ENCODE peak calls at places on chromosomes 11 and 22, in ten cellular contexts. C is IMR-90, G is lower lobe of right lung, V is upper lobe of right lung, S is fibroblast of the aortic adventitia, R is A549, Q is cardiac muscle cell, Z is OCI-LY7, D is mucosa of descending colon, U is adipocyte. X is an unnamed sample.

GRCh38 chr11:84089072-84090057 is 803.2 kb upstream of the CCDC90B start:
- DNase-seq in C (no peak), G (no peak), V (no peak), S (no peak), R (no peak), Q (peak), Z (no peak), D (no peak), U (no peak), X (no peak)

GRCh38 chr11:124581817-124582216 is 12.0 kb downstream of the OR8A1 start:
- DNase-seq in C (no peak), G (no peak), V (no peak), S (no peak), R (no peak), Q (peak), Z (no peak), D (no peak), U (no peak), X (no peak)

GRCh38 chr11:121429556-121429955 is 22.6 kb upstream of the SORL1 start:
- DNase-seq in C (no peak), G (no peak), V (no peak), S (no peak), R (no peak), Q (no peak), Z (peak), D (no peak), U (no peak), X (no peak)

GRCh38 chr11:64518928-64519327 is 72.1 kb upstream of the SLC22A12 start:
- DNase-seq in C (no peak), G (no peak), V (no peak), S (no peak), R (no peak), Q (no peak), Z (no peak), D (no peak), U (no peak), X (no peak)

GRCh38 chr22:48098936-48099245 is 1336.4 kb downstream of the TBC1D22A start:
- DNase-seq in C (no peak), G (no peak), V (no peak), S (no peak), R (no peak), Q (no peak), Z (no peak), D (no peak), U (no peak), X (no peak)

GRCh38 chr11:100687032-100687629 is at the start of gene ARHGAP42:
- DNase-seq in C (peak), G (peak), V (peak), S (peak), R (peak), Q (peak), Z (no peak), D (peak), U (peak), X (peak)

GRCh38 chr11:8927233-8927632 is 5.5 kb downstream of the C11orf16 start:
- DNase-seq in C (no peak), G (no peak), V (no peak), S (no peak), R (no peak), Q (no peak), Z (no peak), D (no peak), U (no peak), X (no peak)

GRCh38 chr22:20438678-20439492 is 1.3 kb upstream of the SCARF2 start:
- DNase-seq in C (no peak), G (peak), V (peak), S (no peak), R (peak), Q (peak), Z (no peak), D (no peak), U (peak), X (no peak)

GRCh38 chr11:119434531-119435330 is 11.8 kb upstream of the THY1 start:
- DNase-seq in C (no peak), G (no peak), V (no peak), S (no peak), R (no peak), Q (no peak), Z (no peak), D (no peak), U (no peak), X (peak)

GRCh38 chr11:122804161-122804560 is 34.1 kb upstream of the CRTAM start:
- DNase-seq in C (no peak), G (no peak), V (no peak), S (peak), R (no peak), Q (no peak), Z (no peak), D (no peak), U (peak), X (no peak)

GRCh38 chr11:72730706-72731105 is 21.5 kb downstream of the ARAP1 start:
- DNase-seq in C (no peak), G (no peak), V (no peak), S (no peak), R (no peak), Q (no peak), Z (no peak), D (no peak), U (no peak), X (no peak)

GRCh38 chr22:49777569-49778250 is 50.0 kb downstream of the BRD1 start:
- DNase-seq in C (no peak), G (peak), V (no peak), S (no peak), R (no peak), Q (no peak), Z (no peak), D (no peak), U (no peak), X (no peak)

GRCh38 chr22:45398214-45398613 is 15.2 kb downstream of the SMC1B start:
- DNase-seq in C (no peak), G (no peak), V (no peak), S (no peak), R (no peak), Q (peak), Z (no peak), D (no peak), U (no peak), X (no peak)

GRCh38 chr11:134751825-134752224 is 339.8 kb upstream of the B3GAT1 start:
- DNase-seq in C (no peak), G (no peak), V (no peak), S (no peak), R (no peak), Q (no peak), Z (no peak), D (no peak), U (no peak), X (no peak)

GRCh38 chr22:30347255-30347892 is 9.3 kb downstream of the SF3A1 start:
- DNase-seq in C (no peak), G (no peak), V (no peak), S (no peak), R (no peak), Q (no peak), Z (no peak), D (no peak), U (no peak), X (no peak)

GRCh38 chr11:103878646-103879045 is 157.8 kb upstream of the DDI1 start:
- DNase-seq in C (no peak), G (no peak), V (no peak), S (no peak), R (no peak), Q (no peak), Z (no peak), D (no peak), U (no peak), X (no peak)

GRCh38 chr22:40782521-40782920 is 36.6 kb downstream of the SLC25A17 start:
- DNase-seq in C (no peak), G (no peak), V (no peak), S (no peak), R (no peak), Q (no peak), Z (no peak), D (no peak), U (peak), X (no peak)

GRCh38 chr11:94149435-94149834 is 20.8 kb downstream of the PANX1 start:
- DNase-seq in C (peak), G (no peak), V (no peak), S (peak), R (no peak), Q (no peak), Z (no peak), D (no peak), U (peak), X (no peak)

GRCh38 chr11:20374746-20375305 is 11.3 kb downstream of the HTATIP2 start:
- DNase-seq in C (peak), G (no peak), V (no peak), S (no peak), R (no peak), Q (no peak), Z (no peak), D (no peak), U (peak), X (no peak)

GRCh38 chr22:29141078-29141688 is 64.5 kb upstream of the EMID1 start:
- DNase-seq in C (no peak), G (no peak), V (no peak), S (no peak), R (no peak), Q (no peak), Z (no peak), D (no peak), U (no peak), X (no peak)

GRCh38 chr11:3803726-3804510 is 4.4 kb upstream of the PGAP2 start:
- DNase-seq in C (peak), G (no peak), V (peak), S (no peak), R (peak), Q (no peak), Z (no peak), D (no peak), U (no peak), X (no peak)

GRCh38 chr22:36184433-36185035 is 17.1 kb downstream of the APOL4 start:
- DNase-seq in C (no peak), G (no peak), V (no peak), S (peak), R (no peak), Q (no peak), Z (no peak), D (peak), U (peak), X (no peak)

GRCh38 chr11:132850106-132850505 is 682.2 kb downstream of the OPCML start:
- DNase-seq in C (no peak), G (no peak), V (no peak), S (no peak), R (no peak), Q (no peak), Z (no peak), D (no peak), U (no peak), X (no peak)

GRCh38 chr11:69278091-69278867 is 15.7 kb upstream of the MYEOV start:
- DNase-seq in C (no peak), G (peak), V (peak), S (no peak), R (peak), Q (peak), Z (no peak), D (peak), U (no peak), X (no peak)

GRCh38 chr11:106379265-106379664 is 301.8 kb downstream of the AASDHPPT start:
- DNase-seq in C (no peak), G (no peak), V (no peak), S (no peak), R (no peak), Q (no peak), Z (no peak), D (no peak), U (no peak), X (peak)

GRCh38 chr11:65591939-65592814 is 3.4 kb downstream of the KCNK7 start:
- DNase-seq in C (peak), G (no peak), V (peak), S (no peak), R (no peak), Q (peak), Z (no peak), D (peak), U (peak), X (no peak)

GRCh38 chr11:111502611-111503010 is 9.6 kb downstream of the BTG4 start:
- DNase-seq in C (no peak), G (no peak), V (no peak), S (no peak), R (no peak), Q (no peak), Z (no peak), D (no peak), U (no peak), X (no peak)

GRCh38 chr11:76903325-76903724 is 42.6 kb downstream of the ACER3 start:
- DNase-seq in C (no peak), G (no peak), V (no peak), S (no peak), R (no peak), Q (no peak), Z (no peak), D (peak), U (no peak), X (no peak)

DNA sequence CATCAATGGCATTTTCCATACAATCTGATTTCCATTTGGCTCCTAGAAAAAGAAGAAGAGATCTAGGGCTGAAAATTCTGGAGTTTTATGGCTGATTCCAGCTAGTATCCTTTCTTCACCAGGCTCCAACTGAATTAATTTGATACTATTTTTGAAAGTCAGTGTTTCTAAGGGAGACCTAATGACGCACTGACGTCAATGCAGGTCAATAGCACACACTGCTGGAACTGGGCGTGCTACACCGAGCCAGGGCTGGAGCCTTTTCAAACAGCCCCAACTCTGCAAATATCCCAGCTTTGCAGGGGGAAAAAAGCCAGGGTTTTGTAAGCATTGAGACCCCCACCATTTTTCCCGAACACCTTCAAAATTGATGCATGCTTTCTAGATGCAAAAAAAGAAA is 124.7 kb upstream of the HSD17B12 start:
- DNase-seq in C (peak), G (no peak), V (no peak), S (peak), R (no peak), Q (peak), Z (no peak), D (no peak), U (peak), X (no peak)
- H3K4me3 ChIP-seq in C (no peak), G (no peak), V (no peak), S (no peak), R (no peak), Q (peak), Z (no peak), D (no peak), U (no peak), X (no peak)

GRCh38 chr11:45709264-45709663 is 43.8 kb upstream of the CHST1 start:
- DNase-seq in C (no peak), G (no peak), V (no peak), S (no peak), R (no peak), Q (no peak), Z (no peak), D (no peak), U (no peak), X (no peak)

GRCh38 chr11:45702511-45702910 is 37.1 kb upstream of the CHST1 start:
- DNase-seq in C (no peak), G (no peak), V (no peak), S (no peak), R (no peak), Q (no peak), Z (no peak), D (no peak), U (no peak), X (no peak)

GRCh38 chr11:45704133-45704532 is 38.7 kb upstream of the CHST1 start:
- DNase-seq in C (no peak), G (no peak), V (no peak), S (no peak), R (no peak), Q (no peak), Z (no peak), D (no peak), U (no peak), X (no peak)

GRCh38 chr11:45698777-45699497 is 33.5 kb upstream of the CHST1 start:
- DNase-seq in C (no peak), G (no peak), V (no peak), S (no peak), R (no peak), Q (no peak), Z (no peak), D (no peak), U (no peak), X (no peak)

DNA sequence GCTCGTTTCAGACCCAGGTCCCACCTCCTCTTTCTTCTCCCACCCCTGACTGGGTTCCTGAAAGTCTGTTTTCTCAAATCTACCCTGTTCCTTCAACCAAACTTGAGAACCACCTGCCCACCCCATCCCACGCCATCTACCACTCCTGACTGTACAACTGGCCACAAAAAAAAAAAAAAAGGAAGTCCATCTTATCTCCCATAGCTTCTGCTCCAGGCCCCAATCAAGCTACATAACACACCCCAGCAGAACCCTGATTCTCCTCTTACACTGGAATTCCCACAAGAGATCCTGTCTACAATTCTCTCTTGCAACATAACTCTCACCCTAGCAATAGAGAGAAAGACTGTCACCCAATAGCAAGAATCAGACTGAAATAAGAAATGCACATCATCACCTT is 39.2 kb upstream of the CHST1 start:
- DNase-seq in C (no peak), G (no peak), V (no peak), S (no peak), R (no peak), Q (no peak), Z (no peak), D (no peak), U (no peak), X (no peak)
- H3K4me3 ChIP-seq in C (no peak), G (no peak), V (no peak), S (no peak), R (no peak), Q (no peak), Z (no peak), D (no peak), U (no peak), X (no peak)

GRCh38 chr11:28834877-28835276 is 726.7 kb downstream of the METTL15 start:
- DNase-seq in C (peak), G (no peak), V (no peak), S (peak), R (peak), Q (no peak), Z (no peak), D (no peak), U (peak), X (no peak)
- H3K4me3 ChIP-seq in C (no peak), G (no peak), V (no peak), S (no peak), R (no peak), Q (no peak), Z (no peak), D (no peak), U (no peak), X (no peak)

GRCh38 chr11:67634366-67635230 is 4.9 kb upstream of the NUDT8 start:
- DNase-seq in C (no peak), G (no peak), V (peak), S (no peak), R (no peak), Q (no peak), Z (no peak), D (no peak), U (no peak), X (no peak)
- H3K4me3 ChIP-seq in C (no peak), G (no peak), V (no peak), S (no peak), R (no peak), Q (no peak), Z (no peak), D (no peak), U (no peak), X (no peak)

GRCh38 chr11:110295086-110295485 is 1.3 kb downstream of the RDX start:
- DNase-seq in C (no peak), G (no peak), V (no peak), S (no peak), R (no peak), Q (no peak), Z (no peak), D (no peak), U (no peak), X (no peak)

GRCh38 chr11:110297082-110297725 is 790 bp upstream of the RDX start:
- DNase-seq in C (peak), G (no peak), V (no peak), S (peak), R (no peak), Q (no peak), Z (no peak), D (no peak), U (peak), X (no peak)

GRCh38 chr11:110296226-110297081 is at the start of gene RDX:
- DNase-seq in C (peak), G (peak), V (peak), S (peak), R (peak), Q (peak), Z (peak), D (peak), U (peak), X (no peak)

GRCh38 chr11:110295487-110296225 is 758 bp downstream of the RDX start:
- DNase-seq in C (peak), G (peak), V (peak), S (peak), R (peak), Q (peak), Z (peak), D (peak), U (peak), X (peak)

DNA sequence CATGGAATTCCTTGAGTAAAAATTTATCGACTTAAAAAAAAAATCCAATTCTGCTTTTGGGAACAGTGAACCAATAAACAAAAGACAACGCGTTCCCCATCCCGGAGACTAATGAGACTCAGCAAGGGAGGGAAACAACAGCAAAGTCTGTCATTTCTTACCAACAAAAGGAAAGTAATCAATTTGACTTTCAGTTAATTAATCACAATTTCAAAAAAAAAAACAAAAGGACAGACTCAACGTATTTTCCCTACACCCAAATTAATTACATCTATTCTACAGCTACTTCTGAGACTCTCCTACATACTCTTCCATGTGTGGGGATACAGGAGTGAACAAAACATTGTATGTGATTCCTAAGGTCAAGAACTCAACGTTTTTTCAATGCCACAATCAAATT is 1.9 kb downstream of the RDX start:
- DNase-seq in C (no peak), G (no peak), V (no peak), S (no peak), R (no peak), Q (no peak), Z (no peak), D (no peak), U (no peak), X (no peak)
- H3K4me3 ChIP-seq in C (peak), G (peak), V (peak), S (peak), R (peak), Q (peak), Z (peak), D (no peak), U (peak), X (no peak)

GRCh38 chr11:74468058-74468457 is 709 bp upstream of the KCNE3 start:
- DNase-seq in C (no peak), G (no peak), V (no peak), S (no peak), R (no peak), Q (no peak), Z (no peak), D (no peak), U (no peak), X (no peak)
- H3K4me3 ChIP-seq in C (no peak), G (peak), V (no peak), S (no peak), R (no peak), Q (no peak), Z (no peak), D (no peak), U (no peak), X (no peak)

X was measured in Jurkat, Clone E6-1.